ENCODE peak calls at places on chromosomes 1 and 21, in five cellular contexts. N, X, E, T and J are unnamed samples.

GRCh38 chr21:42642219-42642745 is 11.1 kb upstream of the PDE9A start:
- DNase-seq in T (no peak), E (no peak), N (no peak), X (no peak), J (no peak)

GRCh38 chr1:9078035-9078948 is 8.9 kb upstream of the SLC2A5 start:
- DNase-seq in T (peak), X (peak), E (peak), N (peak), J (no peak)

GRCh38 chr1:152167835-152168534 is 9.0 kb upstream of the RPTN start:
- DNase-seq in X (peak), E (peak), N (peak), T (no peak), J (no peak)

GRCh38 chr1:202320081-202320405 is 21.7 kb downstream of the UBE2T start:
- DNase-seq in N (no peak), T (no peak), X (no peak), E (no peak), J (no peak)

GRCh38 chr1:5993553-5994510 is 1.6 kb upstream of the NPHP4 start:
- DNase-seq in E (no peak), N (no peak), T (peak), X (no peak), J (no peak)

GRCh38 chr1:50645147-50645546 is 221.9 kb upstream of the DMRTA2 start:
- DNase-seq in E (no peak), X (no peak), T (no peak), N (no peak), J (no peak)

GRCh38 chr1:206013017-206013800 is 10.0 kb upstream of the RAB7B start:
- DNase-seq in X (no peak), N (no peak), E (no peak), T (no peak), J (peak)

GRCh38 chr1:58735591-58735990 is 35.7 kb upstream of the MYSM1 start:
- DNase-seq in T (no peak), X (no peak), N (no peak), E (no peak), J (peak)

GRCh38 chr1:8381618-8382017 is 63.7 kb downstream of the SLC45A1 start:
- DNase-seq in X (no peak), T (no peak), N (no peak), E (peak), J (no peak)

GRCh38 chr21:46195595-46196195 is 11.4 kb upstream of the SPATC1L start:
- DNase-seq in N (no peak), X (no peak), E (no peak), T (no peak), J (no peak)

GRCh38 chr21:15063821-15064575 is 802 bp downstream of the NRIP1 start:
- DNase-seq in X (peak), N (peak), T (no peak), E (no peak), J (peak)

GRCh38 chr1:2271841-2272655 is 43.9 kb downstream of the SKI start:
- DNase-seq in N (no peak), E (no peak), X (no peak), T (no peak), J (no peak)

GRCh38 chr1:37410080-37410479 is 64.3 kb upstream of the ZC3H12A start:
- DNase-seq in X (no peak), N (no peak), T (no peak), E (no peak), J (no peak)

GRCh38 chr1:25661043-25661807 is 44.6 kb downstream of the MAN1C1 start:
- DNase-seq in N (no peak), E (no peak), X (no peak), T (no peak), J (no peak)

GRCh38 chr1:40932004-40932403 is 47.5 kb upstream of the CTPS1 start:
- DNase-seq in T (no peak), N (no peak), E (no peak), X (no peak), J (peak)

GRCh38 chr1:112971006-112971405 is 15.0 kb upstream of the SLC16A1 start:
- DNase-seq in N (no peak), X (peak), E (peak), T (no peak), J (no peak)

GRCh38 chr1:7508052-7508745 is 262.9 kb upstream of the VAMP3 start:
- DNase-seq in N (no peak), E (peak), T (no peak), X (no peak), J (no peak)

GRCh38 chr1:59686574-59686973 is 128.2 kb upstream of the HOOK1 start:
- DNase-seq in X (no peak), T (no peak), N (no peak), E (no peak), J (no peak)

GRCh38 chr1:41476807-41477361 is 7.6 kb downstream of the EDN2 start:
- DNase-seq in E (no peak), N (no peak), X (peak), T (no peak), J (no peak)

GRCh38 chr21:43207043-43207315 is 38.2 kb downstream of the CRYAA start:
- DNase-seq in T (no peak), N (no peak), X (no peak), E (no peak), J (no peak)

GRCh38 chr1:80656011-80656627 is 1144.6 kb upstream of the ADGRL2 start:
- DNase-seq in E (peak), X (peak), T (no peak), N (no peak), J (no peak)

GRCh38 chr1:229557214-229557850 is 1.2 kb downstream of the ABCB10 start:
- DNase-seq in X (peak), T (peak), E (peak), N (no peak), J (peak)

GRCh38 chr1:2215909-2216766 is 12.0 kb upstream of the SKI start:
- DNase-seq in N (no peak), X (no peak), E (no peak), T (no peak), J (no peak)

GRCh38 chr1:58352476-58353092 is 193.9 kb downstream of the OMA1 start:
- DNase-seq in N (no peak), X (no peak), E (no peak), T (no peak), J (no peak)

GRCh38 chr1:93753766-93754763 is 72.4 kb upstream of the BCAR3 start:
- DNase-seq in T (no peak), N (peak), E (peak), X (peak), J (peak)

GRCh38 chr1:81806432-81806770 is 5.7 kb downstream of the ADGRL2 start:
- DNase-seq in E (no peak), X (no peak), T (no peak), N (no peak), J (no peak)

GRCh38 chr1:67307251-67308060 is at the start of gene IL12RB2:
- DNase-seq in X (no peak), T (peak), N (no peak), E (no peak), J (peak)

GRCh38 chr1:12549460-12550349 is 68.3 kb downstream of the DHRS3 start:
- DNase-seq in E (peak), T (no peak), N (peak), X (peak), J (peak)

GRCh38 chr1:56576880-56577858 is 2.2 kb downstream of the PLPP3 start:
- DNase-seq in X (peak), N (peak), T (no peak), E (peak), J (peak)

GRCh38 chr21:43311303-43311817 is 115.6 kb downstream of the SIK1 start:
- DNase-seq in T (no peak), X (no peak), E (no peak), N (no peak), J (no peak)

GRCh38 chr1:40362699-40363098 is 10.8 kb upstream of the SMAP2 start:
- DNase-seq in E (peak), N (peak), X (no peak), T (no peak), J (peak)

GRCh38 chr1:53449026-53449425 is 10.2 kb upstream of the DMRTB1 start:
- DNase-seq in N (peak), E (peak), X (peak), T (no peak), J (no peak)

GRCh38 chr1:86965012-86965826 is 50.8 kb downstream of the HS2ST1 start:
- DNase-seq in T (peak), X (peak), N (peak), E (peak), J (peak)

GRCh38 chr1:4963251-4963650 is 308.8 kb downstream of the AJAP1 start:
- DNase-seq in T (no peak), X (no peak), E (peak), N (no peak), J (no peak)

GRCh38 chr1:156945881-156946661 is 25.6 kb downstream of the LRRC71 start:
- DNase-seq in E (no peak), X (peak), T (no peak), N (no peak), J (no peak)

GRCh38 chr1:24387636-24388035 is 25.9 kb downstream of the STPG1 start:
- DNase-seq in T (no peak), E (no peak), N (no peak), X (no peak), J (no peak)

GRCh38 chr1:47227370-47228232 is 4.4 kb downstream of the TAL1 start:
- DNase-seq in N (no peak), X (no peak), T (no peak), E (no peak), J (no peak)